ENCODE peak calls at places on chromosomes 11 and 22, in four cellular contexts. D is T-helper 2 cell, Y is fibroblast of lung, X is transverse colon. C is an unnamed sample.

GRCh38 chr11:13333456-13333957 is 55.9 kb downstream of the BMAL1 start:
- DNase-seq in D (no peak), Y (peak), X (peak), C (no peak)

GRCh38 chr11:110509485-110509884 is 79.7 kb downstream of the FDX1 start:
- DNase-seq in D (no peak), Y (no peak), X (no peak), C (no peak)

GRCh38 chr11:73980001-73980960 is 2.4 kb downstream of the UCP2 start:
- DNase-seq in D (peak), Y (no peak), X (peak), C (peak)

GRCh38 chr11:27914080-27914479 is 193.9 kb downstream of the KIF18A start:
- DNase-seq in D (no peak), Y (peak), X (no peak), C (no peak)

GRCh38 chr11:110818032-110818687 is 105.9 kb upstream of the ARHGAP20 start:
- DNase-seq in D (no peak), Y (peak), X (no peak), C (no peak)

GRCh38 chr11:12430351-12430750 is 53.0 kb downstream of the PARVA start:
- DNase-seq in D (no peak), Y (peak), X (no peak), C (no peak)

GRCh38 chr11:114366331-114367243 is 33.7 kb downstream of the C11orf71 start:
- DNase-seq in D (no peak), Y (peak), X (no peak), C (no peak)

GRCh38 chr11:132430352-132431091 is 1060.1 kb downstream of the NTM start:
- DNase-seq in D (no peak), Y (peak), X (no peak), C (no peak)

GRCh38 chr22:41256254-41256897 is 15.6 kb upstream of the CHADL start:
- DNase-seq in D (no peak), Y (peak), X (no peak), C (no peak)

GRCh38 chr11:65386307-65387081 is at the start of gene FRMD8:
- DNase-seq in D (peak), Y (peak), X (peak), C (peak)

GRCh38 chr11:125303186-125303585 is 138.6 kb downstream of the PKNOX2 start:
- DNase-seq in D (no peak), Y (no peak), X (no peak), C (no peak)

GRCh38 chr22:22702159-22702873 is 57.9 kb downstream of the GGTLC2 start:
- DNase-seq in D (no peak), Y (no peak), X (peak), C (no peak)

GRCh38 chr22:30290679-30291333 is 1.5 kb upstream of the CASTOR1 start:
- DNase-seq in D (no peak), Y (peak), X (peak), C (no peak)

GRCh38 chr11:57493507-57494503 is 21.7 kb downstream of the SLC43A1 start:
- DNase-seq in D (peak), Y (no peak), X (peak), C (peak)